ENCODE peak calls at places on chromosomes 7 and 10, in seven cellular contexts. F is astrocyte of the spinal cord, E is psoas muscle, N is fibroblast of villous mesenchyme, J is stomach, S is colonic mucosa, P is lung. R is an unnamed sample.

GRCh38 chr10:95374597-95375209 is 83.9 kb upstream of the PDLIM1 start:
- DNase-seq in F (peak), E (peak), P (peak), N (peak), J (peak), S (peak), R (peak)

GRCh38 chr10:62205750-62206399 is 62.8 kb downstream of the RTKN2 start:
- DNase-seq in E (no peak), P (no peak), F (no peak), S (no peak), N (no peak), J (no peak), R (no peak)

GRCh38 chr7:73839290-73839689 is 3.0 kb downstream of the METTL27 start:
- DNase-seq in E (no peak), J (no peak), S (no peak), P (no peak), F (no peak), N (no peak), R (no peak)

GRCh38 chr10:61812052-61812721 is 89.3 kb upstream of the ARID5B start:
- DNase-seq in N (no peak), F (no peak), P (no peak), E (no peak), J (no peak), S (no peak), R (no peak)

GRCh38 chr7:102874166-102874829 is 38.5 kb upstream of the LRRC17 start:
- DNase-seq in P (no peak), S (no peak), E (no peak), N (peak), F (peak), J (no peak), R (no peak)

GRCh38 chr10:79268100-79268670 is 79.1 kb upstream of the PPIF start:
- DNase-seq in F (peak), N (peak), P (no peak), J (no peak), E (no peak), S (no peak), R (no peak)

GRCh38 chr10:79176052-79176501 is 107.3 kb downstream of the ZMIZ1 start:
- DNase-seq in N (no peak), P (no peak), E (no peak), J (no peak), F (peak), S (no peak), R (no peak)

GRCh38 chr10:13712799-13713581 is 126.2 kb downstream of the PRPF18 start:
- DNase-seq in S (peak), N (peak), P (peak), J (peak), E (peak), F (peak), R (peak)

GRCh38 chr7:95141755-95142154 is 182.6 kb downstream of the PON1 start:
- DNase-seq in J (no peak), F (peak), P (no peak), S (no peak), E (no peak), N (peak), R (no peak)

GRCh38 chr10:50788951-50789904 is 49.5 kb downstream of the ASAH2B start:
- DNase-seq in J (no peak), N (peak), S (no peak), F (peak), P (no peak), E (no peak), R (no peak)
- TF ChIP-seq CTCF in J (no peak), N (peak), S (peak), F (peak), P (no peak), E (peak), R (peak)

GRCh38 chr10:102935510-102935909 is 17.4 kb downstream of the CNNM2 start:
- DNase-seq in J (no peak), P (no peak), N (no peak), E (no peak), S (no peak), F (no peak), R (no peak)
- H3K4me3 ChIP-seq in J (no peak), P (no peak), N (no peak), E (no peak), S (no peak), F (no peak), R (no peak)

GRCh38 chr10:11853468-11853867 is 30.3 kb downstream of the PROSER2 start:
- DNase-seq in F (no peak), E (no peak), P (no peak), S (no peak), N (no peak), J (no peak), R (no peak)
- TF ChIP-seq CTCF in F (no peak), E (no peak), P (no peak), S (no peak), N (peak), J (no peak), R (no peak)

GRCh38 chr7:2452074-2452507 is 24.1 kb downstream of the GRIFIN start:
- DNase-seq in P (no peak), E (no peak), F (no peak), S (no peak), N (no peak), J (no peak), R (peak)
- H3K4me3 ChIP-seq in P (no peak), E (peak), F (no peak), S (peak), N (no peak), J (peak), R (no peak)

R was measured in pancreas.